ENCODE peak calls at places on chromosome 12, in seven cellular contexts. W is SK-N-SH, K is K562, E is HepG2, G is GM12891, N is GM12878, Y is H1. Z is an unnamed sample.

GRCh38 chr12:75571651-75572050 is 60.2 kb upstream of the KRR1 start:
- DNase-seq in W (no peak), K (no peak), E (no peak), G (no peak), N (no peak), Y (no peak), Z (no peak)

GRCh38 chr12:65308601-65309071 is 30.2 kb downstream of the MSRB3 start:
- DNase-seq in W (no peak), K (no peak), E (no peak), G (no peak), N (no peak), Y (no peak), Z (no peak)

GRCh38 chr12:74984631-74985030 is 225.0 kb downstream of the KCNC2 start:
- DNase-seq in W (no peak), K (no peak), E (no peak), G (no peak), N (no peak), Y (no peak), Z (no peak)

GRCh38 chr12:102298022-102298421 is 100.4 kb upstream of the PMCH start:
- DNase-seq in W (no peak), K (no peak), E (no peak), G (no peak), N (no peak), Y (no peak), Z (no peak)

GRCh38 chr12:45543887-45544286 is 185.6 kb upstream of the ARID2 start:
- DNase-seq in W (peak), K (peak), E (peak), G (peak), N (peak), Y (peak), Z (peak)

GRCh38 chr12:82931349-82932116 is 244.8 kb downstream of the TMTC2 start:
- DNase-seq in W (no peak), K (no peak), E (no peak), G (no peak), N (no peak), Y (no peak), Z (no peak)

GRCh38 chr12:60977966-60978365 is 1282.2 kb upstream of the USP15 start:
- DNase-seq in W (no peak), K (no peak), E (no peak), G (no peak), N (no peak), Y (peak), Z (no peak)

GRCh38 chr12:47273191-47273626 is 193.4 kb upstream of the AMIGO2 start:
- DNase-seq in W (no peak), K (no peak), E (no peak), G (no peak), N (no peak), Y (no peak), Z (no peak)

GRCh38 chr12:88509347-88509746 is 70.9 kb downstream of the KITLG start:
- DNase-seq in W (no peak), K (no peak), E (no peak), G (no peak), N (no peak), Y (no peak), Z (no peak)

GRCh38 chr12:81617915-81618314 is 141.2 kb downstream of the PPFIA2 start:
- DNase-seq in W (no peak), K (no peak), E (no peak), G (no peak), N (no peak), Y (no peak), Z (no peak)

GRCh38 chr12:117064049-117064448 is 35.2 kb downstream of the TESC start:
- DNase-seq in W (no peak), K (no peak), E (no peak), G (no peak), N (no peak), Y (no peak), Z (no peak)

GRCh38 chr12:26971963-26972362 is 33.7 kb downstream of the FGFR1OP2 start:
- DNase-seq in W (no peak), K (no peak), E (no peak), G (peak), N (peak), Y (no peak), Z (peak)

GRCh38 chr12:96083020-96083489 is 47.7 kb upstream of the LTA4H start:
- DNase-seq in W (no peak), K (no peak), E (no peak), G (no peak), N (no peak), Y (no peak), Z (no peak)

GRCh38 chr12:124392271-124392990 is 97.5 kb downstream of the RFLNA start:
- DNase-seq in W (peak), K (peak), E (no peak), G (peak), N (no peak), Y (no peak), Z (no peak)

GRCh38 chr12:59808317-59808910 is 212.6 kb downstream of the SLC16A7 start:
- DNase-seq in W (peak), K (peak), E (peak), G (peak), N (no peak), Y (no peak), Z (peak)

GRCh38 chr12:116389990-116390655 is 112.6 kb upstream of the MED13L start:
- DNase-seq in W (no peak), K (no peak), E (no peak), G (no peak), N (no peak), Y (no peak), Z (no peak)

GRCh38 chr12:130520784-130521183 is 183.1 kb downstream of the PIWIL1 start:
- DNase-seq in W (no peak), K (no peak), E (no peak), G (no peak), N (no peak), Y (no peak), Z (no peak)

GRCh38 chr12:59928416-59928815 is 332.6 kb downstream of the SLC16A7 start:
- DNase-seq in W (no peak), K (no peak), E (no peak), G (no peak), N (no peak), Y (no peak), Z (no peak)

GRCh38 chr12:18250313-18250916 is 10.9 kb upstream of the PIK3C2G start:
- DNase-seq in W (peak), K (no peak), E (peak), G (peak), N (no peak), Y (peak), Z (no peak)

GRCh38 chr12:79452906-79453305 is 237.9 kb downstream of the PAWR start:
- DNase-seq in W (no peak), K (no peak), E (no peak), G (no peak), N (no peak), Y (no peak), Z (no peak)

GRCh38 chr12:16076553-16076952 is 165.4 kb downstream of the DERA start:
- DNase-seq in W (peak), K (no peak), E (peak), G (no peak), N (no peak), Y (no peak), Z (no peak)

GRCh38 chr12:117498256-117498655 is 136.8 kb upstream of the NOS1 start:
- DNase-seq in W (no peak), K (no peak), E (no peak), G (no peak), N (no peak), Y (no peak), Z (no peak)

GRCh38 chr12:109632299-109632698 is 58.7 kb downstream of the MVK start:
- DNase-seq in W (no peak), K (no peak), E (no peak), G (no peak), N (no peak), Y (no peak), Z (no peak)

GRCh38 chr12:104630230-104630670 is 173.5 kb downstream of the CHST11 start:
- DNase-seq in W (no peak), K (no peak), E (no peak), G (no peak), N (no peak), Y (no peak), Z (no peak)

GRCh38 chr12:77845831-77846230 is 15.1 kb downstream of the NAV3 start:
- DNase-seq in W (no peak), K (no peak), E (no peak), G (no peak), N (no peak), Y (no peak), Z (no peak)

GRCh38 chr12:64943686-64944085 is 119.2 kb downstream of the TBC1D30 start:
- DNase-seq in W (no peak), K (no peak), E (no peak), G (no peak), N (no peak), Y (no peak), Z (no peak)

GRCh38 chr12:68109444-68110217 is 49.9 kb downstream of the IFNG start:
- DNase-seq in W (no peak), K (no peak), E (no peak), G (no peak), N (no peak), Y (no peak), Z (no peak)

GRCh38 chr12:44972746-44973421 is 78.0 kb downstream of the DBX2 start:
- DNase-seq in W (peak), K (no peak), E (peak), G (no peak), N (no peak), Y (no peak), Z (no peak)

GRCh38 chr12:31865023-31865422 is 94.2 kb upstream of the RESF1 start:
- DNase-seq in W (no peak), K (no peak), E (no peak), G (no peak), N (no peak), Y (no peak), Z (no peak)

GRCh38 chr12:67444542-67444941 is 175.4 kb downstream of the CAND1 start:
- DNase-seq in W (no peak), K (no peak), E (no peak), G (no peak), N (no peak), Y (no peak), Z (no peak)

GRCh38 chr12:32419520-32419960 is 20.2 kb downstream of the FGD4 start:
- DNase-seq in W (no peak), K (no peak), E (no peak), G (no peak), N (no peak), Y (no peak), Z (no peak)

GRCh38 chr12:47602330-47602729 is 103.5 kb downstream of the RPAP3 start:
- DNase-seq in W (no peak), K (no peak), E (no peak), G (no peak), N (no peak), Y (no peak), Z (no peak)

GRCh38 chr12:6316921-6317692 is 6.6 kb downstream of the PLEKHG6 start:
- DNase-seq in W (no peak), K (peak), E (no peak), G (no peak), N (no peak), Y (no peak), Z (no peak)

GRCh38 chr12:127179199-127179598 is 1087.8 kb upstream of the TMEM132C start:
- DNase-seq in W (no peak), K (no peak), E (no peak), G (no peak), N (no peak), Y (no peak), Z (no peak)

GRCh38 chr12:96211989-96212388 is 17.8 kb downstream of the ELK3 start:
- DNase-seq in W (no peak), K (no peak), E (no peak), G (no peak), N (no peak), Y (no peak), Z (no peak)

GRCh38 chr12:72256725-72257124 is 15.4 kb upstream of the TRHDE start:
- DNase-seq in W (no peak), K (no peak), E (no peak), G (no peak), N (no peak), Y (no peak), Z (no peak)

GRCh38 chr12:14514154-14514842 is 53.4 kb downstream of the PLBD1 start:
- DNase-seq in W (peak), K (no peak), E (peak), G (no peak), N (no peak), Y (peak), Z (peak)

DNA sequence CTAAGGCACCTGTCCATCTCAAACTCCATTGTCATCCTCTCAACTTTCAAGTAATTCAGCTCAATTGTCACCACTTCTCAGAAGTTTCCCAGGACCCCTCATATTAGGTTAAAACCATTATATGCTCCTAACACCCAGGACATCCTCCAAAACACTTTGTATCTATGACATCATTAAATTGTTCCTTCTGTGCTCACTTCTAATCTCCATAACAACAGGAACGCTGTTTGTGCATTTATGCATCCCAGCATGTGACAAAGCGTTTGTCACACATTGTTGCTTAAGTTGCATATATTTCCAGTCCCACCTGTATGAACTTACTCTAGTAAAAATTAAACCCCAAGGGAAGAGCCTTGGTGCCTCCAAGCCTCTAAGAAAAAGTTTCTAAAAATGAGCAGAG is 133.9 kb downstream of the TBX5 start:
- DNase-seq in W (no peak), K (no peak), E (no peak), G (no peak), N (no peak), Y (no peak), Z (no peak)
- TF ChIP-seq TAF1 in W (no peak), K (no peak), E (no peak), G (no peak), N (no peak), Y (no peak), Z (no peak)

GRCh38 chr12:97493729-97494128 is 31.1 kb downstream of the RMST start:
- DNase-seq in W (no peak), K (no peak), E (no peak), G (no peak), N (no peak), Y (no peak), Z (no peak)
- TF ChIP-seq POLR2AphosphoS5 in W (no peak), K (no peak), E (no peak), G (no peak), N (no peak), Y (no peak), Z (no peak)

GRCh38 chr12:160858-161257 is 53.1 kb downstream of the SLC6A12 start:
- DNase-seq in W (no peak), K (no peak), E (no peak), G (no peak), N (no peak), Y (no peak), Z (no peak)

GRCh38 chr12:164207-164606 is 49.8 kb downstream of the SLC6A12 start:
- DNase-seq in W (no peak), K (peak), E (no peak), G (no peak), N (no peak), Y (no peak), Z (no peak)

GRCh38 chr12:161823-162222 is 52.1 kb downstream of the SLC6A12 start:
- DNase-seq in W (no peak), K (no peak), E (no peak), G (no peak), N (no peak), Y (no peak), Z (no peak)

GRCh38 chr12:163406-163986 is 50.5 kb downstream of the SLC6A12 start:
- DNase-seq in W (no peak), K (no peak), E (no peak), G (no peak), N (no peak), Y (no peak), Z (no peak)

DNA sequence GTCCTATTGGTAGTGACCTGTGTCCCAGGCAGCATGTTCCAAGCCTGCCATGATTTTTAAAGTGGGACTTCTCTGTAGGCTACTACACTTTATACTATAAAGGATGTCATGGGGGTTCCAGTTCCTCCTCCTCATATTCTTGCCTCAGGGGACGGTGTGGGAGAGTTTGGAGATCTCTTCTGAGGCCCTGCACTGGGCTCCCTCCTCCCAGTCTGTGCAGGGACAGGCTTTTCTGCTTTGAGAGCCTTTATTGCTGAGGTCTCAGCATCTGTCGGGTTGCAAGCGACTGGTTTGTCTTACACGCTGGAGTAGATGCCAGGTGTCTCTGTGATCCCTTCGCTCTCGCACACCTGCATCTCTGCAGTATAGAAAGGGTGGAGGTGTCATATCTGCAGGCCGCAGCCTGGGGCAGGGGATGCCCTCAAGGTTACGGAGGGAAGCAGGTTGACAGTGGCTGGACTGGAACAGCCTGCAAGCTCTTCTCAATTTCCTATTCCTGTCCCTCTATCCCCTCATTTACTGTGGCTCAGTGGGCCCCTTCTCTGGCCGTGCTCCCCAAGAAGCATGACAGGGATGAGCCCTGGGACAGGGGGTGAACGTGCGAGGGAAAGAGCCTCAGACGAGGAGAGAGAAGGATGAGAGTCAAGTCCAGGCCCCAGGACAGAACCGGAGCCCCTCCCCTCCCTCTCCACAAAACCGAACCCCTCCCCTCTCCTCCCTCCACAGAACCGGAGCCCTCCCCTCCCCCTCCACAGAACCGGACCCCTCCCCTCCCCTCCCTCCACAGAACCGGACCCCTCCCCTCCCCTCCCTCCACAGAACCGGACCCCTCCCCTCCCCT is 51.3 kb downstream of the SLC6A12 start:
- DNase-seq in W (peak), K (no peak), E (no peak), G (no peak), N (no peak), Y (no peak), Z (no peak)
- TF ChIP-seq TAF1 in W (no peak), K (no peak), E (no peak), G (no peak), N (no peak), Y (no peak), Z (no peak)

GRCh38 chr12:106071686-106072085 is 67.1 kb downstream of the NUAK1 start:
- DNase-seq in W (no peak), K (no peak), E (no peak), G (no peak), N (no peak), Y (no peak), Z (no peak)

GRCh38 chr12:106074361-106074705 is 64.4 kb downstream of the NUAK1 start:
- DNase-seq in W (no peak), K (no peak), E (no peak), G (no peak), N (no peak), Y (no peak), Z (no peak)

GRCh38 chr12:106073179-106073578 is 65.6 kb downstream of the NUAK1 start:
- DNase-seq in W (no peak), K (no peak), E (no peak), G (no peak), N (peak), Y (no peak), Z (no peak)

GRCh38 chr12:106072751-106073150 is 66.0 kb downstream of the NUAK1 start:
- DNase-seq in W (no peak), K (no peak), E (no peak), G (no peak), N (no peak), Y (no peak), Z (no peak)

GRCh38 chr12:106074706-106075392 is 63.9 kb downstream of the NUAK1 start:
- DNase-seq in W (peak), K (no peak), E (no peak), G (no peak), N (no peak), Y (no peak), Z (no peak)
- TF ChIP-seq POLR2AphosphoS5 in W (no peak), K (no peak), E (no peak), G (no peak), N (no peak), Y (no peak), Z (no peak)

GRCh38 chr12:52331039-52331438 is 9.8 kb upstream of the KRT83 start:
- DNase-seq in W (no peak), K (no peak), E (no peak), G (no peak), N (no peak), Y (no peak), Z (no peak)

GRCh38 chr12:52331833-52332232 is 10.6 kb upstream of the KRT83 start:
- DNase-seq in W (no peak), K (no peak), E (no peak), G (no peak), N (no peak), Y (no peak), Z (no peak)

GRCh38 chr12:52334185-52334584 is 13.0 kb upstream of the KRT83 start:
- DNase-seq in W (no peak), K (no peak), E (no peak), G (no peak), N (no peak), Y (no peak), Z (no peak)

GRCh38 chr12:52332381-52332780 is 11.2 kb upstream of the KRT83 start:
- DNase-seq in W (no peak), K (no peak), E (no peak), G (no peak), N (no peak), Y (no peak), Z (no peak)

DNA sequence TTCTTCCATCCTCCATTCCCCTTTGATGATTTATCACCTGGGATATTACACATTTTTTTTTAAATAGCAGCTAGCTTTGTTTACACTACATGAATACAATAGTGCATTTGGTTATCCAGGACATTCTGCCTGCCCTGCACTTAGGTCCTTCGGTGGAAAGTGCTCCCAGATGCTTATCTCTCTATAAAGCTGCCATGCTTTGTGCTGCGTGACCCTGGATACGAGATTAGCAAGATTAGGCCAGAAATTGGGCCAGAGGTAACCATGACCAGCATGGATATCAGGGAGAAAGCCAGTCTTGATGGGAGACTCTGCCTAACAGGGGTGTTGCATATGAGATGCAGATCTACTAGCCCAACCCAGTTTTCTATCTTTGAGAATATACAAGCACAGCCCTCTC is 12.1 kb upstream of the KRT83 start:
- DNase-seq in W (no peak), K (no peak), E (no peak), G (no peak), N (no peak), Y (no peak), Z (no peak)
- TF ChIP-seq TAF1 in W (no peak), K (no peak), E (no peak), G (no peak), N (no peak), Y (no peak), Z (no peak)

Z was measured in GM12892.